ENCODE peak calls at places on chromosomes 1 and 21, in seven cellular contexts. N is GM13977; F is naive thymus-derived CD4-positive, alpha-beta T cell; T is lower lobe of right lung; L is A172; V is neural crest cell; G is thoracic aorta. B is an unnamed sample.

GRCh38 chr1:96358057-96358456 is 363.5 kb upstream of the PTBP2 start:
- DNase-seq in T (no peak), V (no peak), F (no peak), G (no peak), N (no peak), L (no peak), B (no peak)

GRCh38 chr1:232589809-232590741 is 39.9 kb downstream of the SIPA1L2 start:
- DNase-seq in T (peak; percentile 53), G (no peak), N (no peak), F (no peak), V (no peak), L (no peak), B (no peak)

GRCh38 chr1:8266436-8267165 is 51.3 kb upstream of the SLC45A1 start:
- DNase-seq in N (no peak), V (no peak), L (no peak), T (no peak), G (no peak), F (no peak), B (no peak)

GRCh38 chr1:116825735-116826438 is 71.7 kb downstream of the CD2 start:
- DNase-seq in L (peak; percentile 23), N (no peak), G (no peak), T (no peak), F (no peak), V (no peak), B (peak; percentile 24)

GRCh38 chr1:150876111-150876434 is 326 bp downstream of the ARNT start:
- DNase-seq in G (no peak), T (no peak), L (peak; percentile 72), V (no peak), F (no peak), N (no peak), B (peak; percentile 68)

GRCh38 chr1:24276791-24277190 is 42.4 kb upstream of the GRHL3 start:
- DNase-seq in L (no peak), N (no peak), G (no peak), T (no peak), F (no peak), V (no peak), B (no peak)

GRCh38 chr1:113041569-113042335 is 31.2 kb upstream of the LRIG2 start:
- DNase-seq in L (no peak), V (no peak), T (no peak), N (no peak), F (no peak), G (no peak), B (no peak)

GRCh38 chr21:45995686-45996179 is 14.2 kb downstream of the COL6A1 start:
- DNase-seq in G (peak; percentile 1), V (no peak), N (no peak), F (no peak), T (peak; percentile 38), L (peak; percentile 46), B (no peak)

GRCh38 chr1:234836786-234837185 is 226.8 kb upstream of the IRF2BP2 start:
- DNase-seq in L (no peak), T (no peak), V (no peak), F (no peak), G (no peak), N (no peak), B (no peak)

GRCh38 chr1:30381266-30381665 is 342.1 kb downstream of the MATN1 start:
- DNase-seq in V (no peak), F (no peak), G (no peak), N (no peak), T (no peak), L (no peak), B (no peak)

GRCh38 chr1:232713785-232714184 is 83.9 kb upstream of the SIPA1L2 start:
- DNase-seq in V (no peak), G (no peak), T (no peak), N (no peak), F (no peak), L (no peak), B (no peak)

GRCh38 chr21:37341254-37341960 is 25.2 kb upstream of the DYRK1A start:
- DNase-seq in N (no peak), L (peak; percentile 78), V (no peak), T (no peak), G (no peak), F (no peak), B (no peak)

GRCh38 chr1:226708967-226709396 is 30.1 kb downstream of the ITPKB start:
- DNase-seq in F (no peak), T (no peak), N (no peak), V (no peak), L (no peak), G (no peak), B (no peak)

GRCh38 chr1:225962440-225962975 is 21.5 kb upstream of the LEFTY2 start:
- DNase-seq in T (peak; percentile 67), N (peak; percentile 79), V (peak; percentile 74), F (peak; percentile 7), L (no peak), G (no peak), B (no peak)

GRCh38 chr21:44878053-44878982 is 4.8 kb upstream of the PTTG1IP start:
- DNase-seq in G (no peak), F (no peak), L (peak; percentile 59), N (no peak), T (no peak), V (no peak), B (no peak)

GRCh38 chr1:169348356-169349036 is 19.1 kb downstream of the NME7 start:
- DNase-seq in V (peak; percentile 35), T (no peak), N (peak; percentile 34), G (no peak), L (peak; percentile 63), F (peak; percentile 12), B (no peak)

GRCh38 chr1:98991127-98992003 is 13.3 kb downstream of the PLPPR5 start:
- DNase-seq in N (no peak), G (no peak), L (peak; percentile 78), F (no peak), V (no peak), T (no peak), B (no peak)

GRCh38 chr1:241810769-241811402 is 37.1 kb upstream of the EXO1 start:
- DNase-seq in N (no peak), G (no peak), V (no peak), L (no peak), T (no peak), F (no peak), B (no peak)

GRCh38 chr1:70902211-70902610 is 145.4 kb downstream of the PTGER3 start:
- DNase-seq in F (no peak), N (no peak), L (no peak), T (no peak), G (no peak), V (no peak), B (no peak)

GRCh38 chr1:94734963-94735899 is 84.9 kb upstream of the SLC44A3 start:
- DNase-seq in T (peak; percentile 64), L (no peak), N (no peak), G (no peak), V (no peak), F (no peak), B (no peak)

GRCh38 chr1:82632164-82632563 is 831.4 kb downstream of the ADGRL2 start:
- DNase-seq in T (no peak), G (no peak), F (no peak), V (no peak), L (peak; percentile 22), N (no peak), B (no peak)

GRCh38 chr1:26784023-26784871 is 3.5 kb upstream of the PIGV start:
- DNase-seq in V (no peak), L (peak; percentile 29), G (no peak), N (no peak), T (peak; percentile 62), F (no peak), B (peak; percentile 64)

GRCh38 chr1:145720556-145720877 is 1.2 kb downstream of the CD160 start:
- DNase-seq in N (no peak), G (no peak), L (peak; percentile 90), V (no peak), T (no peak), F (no peak), B (no peak)

GRCh38 chr1:180070286-180070685 is 84.4 kb upstream of the QSOX1 start:
- DNase-seq in T (no peak), N (no peak), G (no peak), L (no peak), F (no peak), V (no peak), B (no peak)

B was measured in NCI-H510A.